ENCODE peak calls at places on chromosomes 13 and 19, in four cellular contexts. T is NCI-H1417, Q is astrocyte, S is HT1080. B is an unnamed sample.
A peak's percentile ranks its signal among the peaks of the same experiment; 100 is the strongest.

GRCh38 chr13:32472194-32472621 is 44.3 kb upstream of the N4BP2L1 start:
- DNase-seq in T (no peak), Q (no peak), S (no peak), B (no peak)

GRCh38 chr19:19026299-19026971 is 6.9 kb downstream of the SUGP2 start:
- DNase-seq in T (no peak), Q (no peak), S (no peak), B (no peak)

GRCh38 chr19:38228491-38229439 is 4.7 kb upstream of the DPF1 start:
- DNase-seq in T (peak; percentile 78), Q (no peak), S (no peak), B (no peak)

GRCh38 chr19:44626067-44626624 is 12.8 kb downstream of the IGSF23 start:
- DNase-seq in T (no peak), Q (peak; percentile 98), S (peak; percentile 96), B (peak; percentile 98)

GRCh38 chr13:29594710-29595379 is 643 bp downstream of the SLC7A1 start:
- DNase-seq in T (peak; percentile 66), Q (peak; percentile 51), S (peak; percentile 53), B (peak; percentile 78)

GRCh38 chr19:39645800-39646411 is 9.8 kb upstream of the LGALS16 start:
- DNase-seq in T (no peak), Q (no peak), S (no peak), B (peak; percentile 15)

GRCh38 chr13:111943229-111943795 is 123.6 kb upstream of the SOX1 start:
- DNase-seq in T (no peak), Q (no peak), S (no peak), B (no peak)

GRCh38 chr19:30669329-30670010 is 297.3 kb downstream of the ZNF536 start:
- DNase-seq in T (peak; percentile 27), Q (no peak), S (no peak), B (peak; percentile 50)

GRCh38 chr13:26726684-26727083 is 33.9 kb downstream of the GPR12 start:
- DNase-seq in T (no peak), Q (no peak), S (no peak), B (no peak)

GRCh38 chr19:801030-801860 is 4.0 kb downstream of the PTBP1 start:
- DNase-seq in T (no peak), Q (no peak), S (no peak), B (no peak)

GRCh38 chr13:86725105-86725504 is 925.9 kb upstream of the SLITRK6 start:
- DNase-seq in T (peak; percentile 31), Q (no peak), S (peak; percentile 8), B (peak; percentile 31)

GRCh38 chr19:1213391-1214286 is 8.1 kb downstream of the STK11 start:
- DNase-seq in T (peak; percentile 7), Q (peak; percentile 67), S (peak; percentile 79), B (peak; percentile 88)

GRCh38 chr13:30114586-30115256 is 192.6 kb downstream of the KATNAL1 start:
- DNase-seq in T (peak; percentile 88), Q (peak; percentile 63), S (peak; percentile 80), B (peak; percentile 87)

GRCh38 chr19:18156841-18157464 is 4.0 kb downstream of the PIK3R2 start:
- DNase-seq in T (peak; percentile 91), Q (peak; percentile 70), S (peak; percentile 36), B (peak; percentile 47)

GRCh38 chr19:11887618-11888531 is at the start of gene ZNF69:
- DNase-seq in T (peak; percentile 45), Q (peak; percentile 64), S (no peak), B (peak; percentile 77)